ENCODE peak calls at places on chromosomes 4 and X, in nine cellular contexts. D is choroid plexus epithelial cell, K is D341Med, L is ELF-1, I is left ventricle myocardium superior, W is bronchial epithelial cell, Z is NCI-H460, V is NCI-H510A treated with DMSO at 0.1 percent for 48 hours, U is NCI-H1105 treated with DMSO at 0.1 percent for 48 hours. X is an unnamed sample.

GRCh38 chrX:78024349-78025108 is 55.1 kb upstream of the PGAM4 start:
- DNase-seq in I (peak), V (peak), W (peak), U (peak), L (peak), D (peak), K (peak), Z (peak), X (peak)

GRCh38 chrX:115533485-115533884 is 27.5 kb upstream of the PLS3 start:
- DNase-seq in I (no peak), L (no peak), W (peak), V (no peak), Z (no peak), K (no peak), D (peak), U (no peak), X (peak)

GRCh38 chr4:120991885-120992284 is 69.4 kb upstream of the PRDM5 start:
- DNase-seq in W (no peak), I (no peak), D (no peak), U (no peak), Z (no peak), V (no peak), K (no peak), L (no peak), X (no peak)

GRCh38 chr4:151652841-151653547 is 107.8 kb downstream of the GATB start:
- DNase-seq in L (no peak), I (no peak), K (no peak), U (no peak), V (no peak), W (no peak), D (peak), Z (no peak), X (peak)

GRCh38 chr4:86685401-86685800 is 91.3 kb downstream of the PTPN13 start:
- DNase-seq in W (peak), I (no peak), K (no peak), Z (no peak), D (peak), V (no peak), L (no peak), U (peak), X (peak)

GRCh38 chrX:143296521-143296920 is 220.8 kb downstream of the SPANXN3 start:
- DNase-seq in U (peak), K (no peak), I (no peak), Z (no peak), D (no peak), W (no peak), L (no peak), V (peak), X (no peak)

GRCh38 chr4:137124278-137124932 is 407.9 kb downstream of the PCDH18 start:
- DNase-seq in I (no peak), L (peak), U (peak), K (peak), Z (peak), D (peak), W (peak), V (peak), X (peak)

GRCh38 chr4:156575430-156576073 is 396.0 kb downstream of the PDGFC start:
- DNase-seq in L (no peak), W (no peak), D (no peak), V (no peak), K (no peak), I (no peak), Z (no peak), U (no peak), X (peak)

GRCh38 chr4:72295966-72296557 is 264.3 kb downstream of the NPFFR2 start:
- DNase-seq in W (peak), U (peak), D (peak), I (no peak), Z (peak), K (peak), V (peak), L (no peak), X (peak)

GRCh38 chr4:57110635-57111546 is 706 bp upstream of the IGFBP7 start:
- DNase-seq in I (peak), V (peak), Z (no peak), K (peak), W (peak), D (peak), L (peak), U (no peak), X (peak)

GRCh38 chrX:108447303-108447702 is 7.7 kb downstream of the COL4A5 start:
- DNase-seq in V (no peak), U (no peak), L (no peak), W (peak), Z (no peak), I (no peak), K (no peak), D (peak), X (peak)